ENCODE peak calls at places on chromosomes 16 and 17, in ten cellular contexts. I is cardiac muscle cell, A is colonic mucosa, K is brain microvascular endothelial cell, T is tibial artery, G is hepatocyte, B is bronchial epithelial cell, N is transverse colon, M is HFFc6, X is Panc1. F is an unnamed sample.

GRCh38 chr16:83579027-83579426 is 228.8 kb upstream of the HSBP1 start:
- DNase-seq in B (no peak), K (no peak), X (no peak), A (no peak), G (no peak), M (no peak), N (no peak), I (no peak), T (no peak), F (no peak)

GRCh38 chr16:28311913-28312312 is 19.6 kb downstream of the SBK1 start:
- DNase-seq in I (no peak), M (no peak), X (no peak), B (no peak), N (no peak), A (no peak), K (no peak), T (no peak), G (no peak), F (no peak)

GRCh38 chr17:78847052-78847451 is 6.4 kb upstream of the USP36 start:
- DNase-seq in G (no peak), A (no peak), K (no peak), M (no peak), T (no peak), N (no peak), B (no peak), I (no peak), X (no peak), F (no peak)

GRCh38 chr17:57563968-57564367 is 181.1 kb downstream of the CCDC182 start:
- DNase-seq in K (no peak), B (no peak), A (no peak), G (no peak), I (no peak), X (no peak), N (no peak), T (no peak), M (no peak), F (no peak)

GRCh38 chr16:71555230-71555891 is 21.5 kb downstream of the TAT start:
- DNase-seq in A (no peak), K (no peak), B (peak), N (no peak), I (peak), X (no peak), M (no peak), T (no peak), G (no peak), F (no peak)

GRCh38 chr17:64115871-64116534 is 13.9 kb downstream of the ERN1 start:
- DNase-seq in K (peak), A (no peak), M (peak), X (no peak), G (no peak), T (no peak), B (peak), I (peak), N (no peak), F (no peak)

GRCh38 chr16:72985148-72985882 is 62.6 kb downstream of the ZFHX3 start:
- DNase-seq in X (no peak), N (no peak), M (peak), I (peak), K (peak), G (no peak), B (no peak), A (no peak), T (peak), F (no peak)

GRCh38 chr17:55023626-55024025 is 55.1 kb downstream of the STXBP4 start:
- DNase-seq in B (peak), G (no peak), K (no peak), A (no peak), N (no peak), T (no peak), M (peak), I (peak), X (no peak), F (no peak)

GRCh38 chr16:12901597-12902436 is at the start of gene SHISA9:
- DNase-seq in B (no peak), X (no peak), I (no peak), A (no peak), K (no peak), G (peak), T (no peak), M (no peak), N (no peak), F (no peak)

GRCh38 chr17:15384142-15384803 is 42.9 kb upstream of the TEKT3 start:
- DNase-seq in B (no peak), X (no peak), K (no peak), M (no peak), G (no peak), A (peak), I (peak), N (peak), T (peak), F (no peak)

GRCh38 chr17:42311240-42312034 is 23.1 kb downstream of the STAT5A start:
- DNase-seq in T (peak), M (peak), G (peak), N (peak), B (peak), X (no peak), I (peak), A (peak), K (no peak), F (no peak)

DNA sequence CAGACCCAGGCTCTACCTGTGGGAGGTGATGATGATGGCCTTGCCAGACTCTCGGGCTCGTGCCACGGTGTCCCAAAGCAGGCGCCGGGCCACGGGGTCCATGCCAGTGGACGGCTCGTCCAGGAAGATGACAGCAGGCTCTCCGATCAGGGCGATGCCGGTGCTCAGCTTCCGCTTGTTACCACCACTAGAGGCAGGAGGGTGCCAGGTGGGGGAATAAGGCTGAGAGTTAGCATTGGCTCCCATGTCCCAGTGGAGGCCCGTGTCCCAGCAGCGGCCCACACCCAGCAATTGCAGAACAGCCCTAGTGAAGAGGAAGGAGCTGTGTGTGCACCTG is 10.3 kb upstream of the RNPS1 start:
- DNase-seq in I (no peak), T (no peak), G (no peak), B (no peak), M (no peak), K (no peak), A (no peak), N (no peak), X (no peak), F (no peak)
- TF ChIP-seq CTCF in I (peak), T (no peak), G (peak), B (peak), M (peak), K (peak), A (no peak), N (no peak), X (no peak), F (no peak)

GRCh38 chr17:67623767-67624166 is 94.0 kb upstream of the NOL11 start:
- DNase-seq in B (no peak), N (no peak), M (no peak), I (no peak), A (no peak), G (no peak), T (no peak), K (no peak), X (no peak), F (no peak)

GRCh38 chr17:67629963-67630320 is 87.8 kb upstream of the NOL11 start:
- DNase-seq in N (no peak), B (peak), X (no peak), I (peak), G (no peak), M (peak), T (no peak), A (no peak), K (peak), F (peak)

GRCh38 chr17:67624886-67625656 is 92.7 kb upstream of the NOL11 start:
- DNase-seq in X (no peak), A (no peak), N (no peak), M (no peak), B (no peak), K (no peak), I (no peak), G (no peak), T (no peak), F (no peak)

GRCh38 chr17:67625971-67626370 is 91.8 kb upstream of the NOL11 start:
- DNase-seq in M (no peak), G (no peak), N (no peak), K (no peak), A (no peak), T (no peak), I (no peak), X (no peak), B (no peak), F (no peak)

DNA sequence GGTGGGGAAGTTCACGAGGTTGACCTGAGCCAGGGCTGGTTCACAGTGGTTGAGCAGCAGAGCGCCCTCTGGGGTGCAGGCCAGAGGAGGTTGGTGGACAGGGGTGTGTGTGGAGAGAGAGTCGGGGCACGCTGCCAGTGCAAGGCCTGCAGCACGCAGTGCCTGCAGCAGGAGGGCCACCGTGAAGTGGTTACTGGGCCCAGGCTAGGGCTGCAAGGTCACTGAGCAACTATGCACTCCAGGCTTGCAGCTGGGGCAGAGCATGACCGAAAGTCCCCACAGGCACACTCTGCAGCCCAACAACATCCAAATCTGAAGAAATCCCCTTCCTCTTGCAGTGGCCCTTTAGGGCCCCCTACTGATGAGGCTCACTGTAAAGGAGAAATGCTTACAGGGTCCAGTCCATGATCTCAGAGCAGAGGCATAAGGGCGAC is 89.1 kb upstream of the NOL11 start:
- DNase-seq in A (no peak), M (no peak), I (peak), N (no peak), B (no peak), K (no peak), G (no peak), T (no peak), X (no peak), F (peak)
- TF ChIP-seq CTCF in A (no peak), M (peak), I (peak), N (no peak), B (peak), K (peak), G (no peak), T (no peak), X (peak), F (peak)

GRCh38 chr17:62637809-62638208 is 10.3 kb downstream of the MRC2 start:
- DNase-seq in I (no peak), G (no peak), B (no peak), K (no peak), T (peak), M (no peak), N (no peak), A (no peak), X (no peak), F (no peak)
- TF ChIP-seq CTCF in I (no peak), G (no peak), B (no peak), K (peak), T (no peak), M (no peak), N (no peak), A (no peak), X (no peak), F (no peak)

GRCh38 chr17:50426814-50427787 is 1.1 kb downstream of the ACSF2 start:
- DNase-seq in T (no peak), G (peak), K (peak), M (peak), A (peak), X (no peak), N (peak), I (peak), B (peak), F (peak)
- TF ChIP-seq CTCF in T (no peak), G (peak), K (peak), M (peak), A (no peak), X (peak), N (no peak), I (peak), B (peak), F (peak)

GRCh38 chr17:7445011-7445927 is at the start of gene CHRNB1:
- DNase-seq in N (peak), G (peak), A (peak), T (peak), K (no peak), X (no peak), B (peak), M (no peak), I (peak), F (peak)
- TF ChIP-seq CTCF in N (peak), G (no peak), A (no peak), T (no peak), K (peak), X (no peak), B (no peak), M (no peak), I (no peak), F (peak)

GRCh38 chr17:82913304-82914043 is 73.7 kb upstream of the ZNF750 start:
- DNase-seq in A (no peak), X (no peak), N (no peak), I (no peak), B (no peak), M (no peak), T (no peak), G (no peak), K (no peak), F (no peak)
- TF ChIP-seq CTCF in A (no peak), X (no peak), N (no peak), I (no peak), B (peak), M (no peak), T (no peak), G (peak), K (peak), F (no peak)

DNA sequence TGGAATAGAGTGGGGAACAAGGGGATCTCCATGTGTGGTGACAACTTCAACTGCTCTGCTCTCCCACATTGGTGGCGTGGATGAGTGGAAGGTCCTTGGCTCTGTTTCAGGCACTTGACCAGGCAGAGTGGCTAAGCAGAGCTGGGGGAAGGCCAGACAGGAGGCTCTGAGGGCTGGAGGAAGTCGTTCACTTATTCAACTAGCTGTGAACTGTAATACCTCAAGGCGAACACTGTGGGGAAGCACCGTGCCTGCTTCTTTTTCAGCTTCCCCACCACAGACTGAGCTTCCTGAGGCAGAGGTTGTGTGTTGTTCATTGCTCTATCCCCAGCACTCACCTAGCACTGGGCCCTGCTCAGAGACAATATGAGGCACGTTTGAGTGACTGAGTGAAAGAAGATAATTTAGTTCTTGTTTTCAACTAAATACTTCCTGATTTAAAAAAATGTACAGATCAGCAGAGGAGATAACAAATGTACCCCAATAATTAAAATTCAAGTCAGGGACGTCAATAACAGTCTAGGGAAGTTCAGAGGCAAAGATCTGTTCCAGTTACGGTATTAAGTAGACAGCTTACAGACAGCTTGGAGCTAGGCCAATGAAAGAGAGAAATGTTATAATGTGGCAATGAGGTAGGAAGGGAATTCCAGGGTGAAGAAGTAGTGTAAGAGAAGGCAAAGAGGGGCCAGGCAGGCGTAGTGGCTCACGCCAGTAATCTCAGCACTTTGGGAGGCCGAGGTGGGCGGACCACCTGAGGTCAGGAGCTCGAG is 34.7 kb downstream of the MYO18A start:
- DNase-seq in I (peak), X (no peak), A (peak), K (peak), N (peak), B (peak), T (no peak), M (peak), G (peak), F (peak)
- TF ChIP-seq CTCF in I (peak), X (peak), A (peak), K (peak), N (peak), B (peak), T (peak), M (peak), G (peak), F (peak)

GRCh38 chr17:34582185-34582900 is 3.0 kb downstream of the TMEM132E start:
- DNase-seq in T (no peak), I (no peak), M (no peak), K (no peak), G (no peak), N (no peak), A (no peak), B (no peak), X (no peak), F (no peak)

GRCh38 chr17:34586346-34586846 is 7.0 kb downstream of the TMEM132E start:
- DNase-seq in K (no peak), B (no peak), N (no peak), M (no peak), T (no peak), G (no peak), A (no peak), X (no peak), I (no peak), F (no peak)

GRCh38 chr17:34581446-34582184 is 2.2 kb downstream of the TMEM132E start:
- DNase-seq in I (no peak), K (no peak), N (no peak), T (no peak), B (no peak), M (no peak), X (no peak), A (no peak), G (peak), F (peak)

GRCh38 chr17:34582901-34583245 is 3.5 kb downstream of the TMEM132E start:
- DNase-seq in I (no peak), B (no peak), A (no peak), N (no peak), X (no peak), K (no peak), M (no peak), G (no peak), T (no peak), F (no peak)

GRCh38 chr17:34584805-34585416 is 5.5 kb downstream of the TMEM132E start:
- DNase-seq in X (no peak), M (peak), A (no peak), T (no peak), K (no peak), G (peak), I (peak), N (no peak), B (peak), F (peak)
- TF ChIP-seq CTCF in X (no peak), M (peak), A (no peak), T (no peak), K (peak), G (peak), I (peak), N (no peak), B (peak), F (no peak)

DNA sequence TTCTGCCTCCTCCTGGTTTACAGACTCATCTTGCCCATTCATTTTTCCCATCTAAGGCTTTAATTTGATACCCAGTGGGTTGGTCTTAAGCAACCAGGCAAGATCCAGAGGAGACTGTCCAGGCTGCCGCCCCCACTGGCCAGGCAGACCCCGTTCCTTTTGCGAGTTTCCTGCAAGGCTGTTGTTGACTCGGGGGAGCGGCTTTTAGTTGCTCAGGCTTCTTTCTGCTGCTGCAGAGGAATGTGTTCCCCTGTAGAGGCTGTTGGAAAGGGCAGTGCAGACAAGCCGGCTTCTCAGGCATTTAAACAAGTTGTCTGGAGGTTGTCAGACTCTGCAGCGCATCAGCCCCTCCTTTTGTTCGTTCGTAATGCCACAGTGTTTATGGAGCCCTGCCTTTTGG is 231.2 kb downstream of the PRKCA start:
- DNase-seq in G (peak), K (peak), B (no peak), X (no peak), N (no peak), M (no peak), A (no peak), T (no peak), I (peak), F (no peak)
- TF ChIP-seq CTCF in G (peak), K (peak), B (no peak), X (no peak), N (no peak), M (no peak), A (no peak), T (no peak), I (peak), F (no peak)

F was measured in GM20000.